ENCODE peak calls at places on chromosomes 12 and 14, in eight cellular contexts. M is LoVo; O is BE2C; P is RCC 7860; R is lung microvascular endothelial cell; J is activated CD4-positive, alpha-beta T cell treated with anti-CD3 and anti-CD28 coated beads, Interleukin-2, amount 10 ng/mL, durations not matched to agents 7 days and 5 days; D is right cardiac atrium; Y is Karpas-422. Q is an unnamed sample.

GRCh38 chr12:40970320-40970907 is 217.7 kb upstream of the PDZRN4 start:
- DNase-seq in M (peak), O (no peak), P (no peak), R (peak), J (no peak), D (no peak), Y (peak), Q (no peak)

GRCh38 chr12:138898-139534 is 72.4 kb downstream of the IQSEC3 start:
- DNase-seq in M (no peak), O (no peak), P (no peak), R (no peak), J (no peak), D (peak), Y (no peak), Q (peak)

GRCh38 chr14:82621881-82622450 is 1088.3 kb upstream of the SEL1L start:
- DNase-seq in M (no peak), O (peak), P (no peak), R (no peak), J (no peak), D (no peak), Y (no peak), Q (no peak)

GRCh38 chr12:115840159-115840558 is 437.3 kb downstream of the MED13L start:
- DNase-seq in M (no peak), O (no peak), P (no peak), R (no peak), J (no peak), D (no peak), Y (no peak), Q (no peak)

GRCh38 chr14:67522270-67522669 is 10.8 kb upstream of the PLEKHH1 start:
- DNase-seq in M (no peak), O (no peak), P (no peak), R (no peak), J (no peak), D (no peak), Y (no peak), Q (no peak)

GRCh38 chr14:101108579-101109346 is 205.2 kb upstream of the RTL1 start:
- DNase-seq in M (no peak), O (no peak), P (no peak), R (no peak), J (no peak), D (no peak), Y (no peak), Q (no peak)

GRCh38 chr12:65624554-65625086 is 199.7 kb upstream of the HMGA2 start:
- DNase-seq in M (no peak), O (no peak), P (no peak), R (no peak), J (no peak), D (no peak), Y (no peak), Q (no peak)

GRCh38 chr14:38357557-38357956 is 101.7 kb upstream of the CLEC14A start:
- DNase-seq in M (no peak), O (no peak), P (peak), R (no peak), J (no peak), D (no peak), Y (no peak), Q (no peak)

GRCh38 chr14:75132374-75133086 is 5.7 kb upstream of the NEK9 start:
- DNase-seq in M (peak), O (peak), P (peak), R (peak), J (peak), D (no peak), Y (peak), Q (no peak)

GRCh38 chr14:37598085-37598972 is 2.9 kb downstream of the TTC6 start:
- DNase-seq in M (no peak), O (no peak), P (no peak), R (no peak), J (no peak), D (peak), Y (no peak), Q (no peak)

GRCh38 chr12:5718073-5718472 is 227.0 kb downstream of the ANO2 start:
- DNase-seq in M (no peak), O (no peak), P (no peak), R (no peak), J (no peak), D (no peak), Y (no peak), Q (no peak)

GRCh38 chr12:130983328-130984017 is 29.8 kb downstream of the ADGRD1 start:
- DNase-seq in M (no peak), O (no peak), P (no peak), R (no peak), J (no peak), D (no peak), Y (no peak), Q (no peak)

GRCh38 chr12:72547593-72547992 is 275.4 kb downstream of the TRHDE start:
- DNase-seq in M (no peak), O (no peak), P (no peak), R (no peak), J (no peak), D (no peak), Y (no peak), Q (no peak)

GRCh38 chr12:16352481-16352880 is 5.0 kb downstream of the MGST1 start:
- DNase-seq in M (no peak), O (no peak), P (peak), R (no peak), J (no peak), D (no peak), Y (no peak), Q (no peak)

GRCh38 chr12:7693793-7694192 is 1.8 kb downstream of the GDF3 start:
- DNase-seq in M (no peak), O (no peak), P (no peak), R (no peak), J (no peak), D (no peak), Y (no peak), Q (no peak)

GRCh38 chr12:57719777-57720605 is 18.6 kb downstream of the AGAP2 start:
- DNase-seq in M (no peak), O (no peak), P (no peak), R (no peak), J (peak), D (no peak), Y (no peak), Q (no peak)

GRCh38 chr14:92254786-92255185 is 68.2 kb upstream of the SLC24A4 start:
- DNase-seq in M (no peak), O (no peak), P (no peak), R (no peak), J (no peak), D (peak), Y (no peak), Q (peak)

Q was measured in left ventricle myocardium inferior.